ENCODE peak calls at places on chromosome 18, in nine cellular contexts. V is SK-N-SH, J is MM.1S, B is hepatocyte, G is neural progenitor cell, X is GM23338, R is OCI-LY7, E is GM23248, I is HCT116. N is an unnamed sample. For H3K4me1, the result is how much of the 10 kb centered on the place peaks cover.

GRCh38 chr18:34707670-34708069 is 2.4 kb upstream of the DTNA start:
- DNase-seq in J (no peak), E (peak), G (peak), V (no peak), R (no peak), I (peak), X (peak), B (peak), N (peak)

GRCh38 chr18:49166327-49166726 is 215.6 kb upstream of the SMAD7 start:
- DNase-seq in B (no peak), R (no peak), E (no peak), I (no peak), V (no peak), J (no peak), G (no peak), X (no peak), N (no peak)

GRCh38 chr18:2147424-2147823 is 423.9 kb downstream of the METTL4 start:
- DNase-seq in B (no peak), X (no peak), G (no peak), I (no peak), E (no peak), J (no peak), R (no peak), V (no peak), N (peak)

GRCh38 chr18:4096501-4096900 is 358.6 kb downstream of the DLGAP1 start:
- DNase-seq in X (no peak), J (no peak), R (no peak), B (peak), G (no peak), V (no peak), E (peak), I (no peak), N (no peak)

GRCh38 chr18:76495435-76496199 is 575 bp upstream of the ZNF516 start:
- DNase-seq in J (peak), R (peak), I (no peak), B (peak), V (peak), G (peak), E (peak), X (peak), N (no peak)

GRCh38 chr18:78100189-78100588 is 850.5 kb downstream of the GALR1 start:
- DNase-seq in X (no peak), B (no peak), V (no peak), G (no peak), R (no peak), I (no peak), J (no peak), E (no peak), N (no peak)

GRCh38 chr18:46497129-46497528 is 159.9 kb downstream of the LOXHD1 start:
- DNase-seq in V (no peak), B (peak), G (peak), R (peak), J (peak), I (no peak), X (peak), E (peak), N (peak)

GRCh38 chr18:35474884-35475283 is 22.9 kb downstream of the INO80C start:
- DNase-seq in J (no peak), G (no peak), B (no peak), R (no peak), I (no peak), X (no peak), E (no peak), V (no peak), N (no peak)

GRCh38 chr18:58670561-58671121 is 624 bp upstream of the MALT1 start:
- DNase-seq in J (no peak), X (peak), I (peak), B (peak), E (no peak), V (peak), G (peak), R (no peak), N (peak)

GRCh38 chr18:52844323-52844722 is 504.3 kb downstream of the DCC start:
- DNase-seq in B (no peak), X (no peak), J (no peak), G (no peak), V (no peak), I (no peak), R (no peak), E (no peak), N (no peak)

GRCh38 chr18:14930076-14930475 is 182.1 kb downstream of the ANKRD30B start:
- DNase-seq in B (no peak), R (no peak), E (no peak), V (no peak), J (no peak), X (no peak), G (no peak), I (no peak), N (no peak)

GRCh38 chr18:34773961-34774754 is 64.1 kb downstream of the DTNA start:
- DNase-seq in X (no peak), E (peak), B (peak), R (no peak), J (peak), V (peak), G (no peak), I (no peak), N (peak)

GRCh38 chr18:77069931-77070330 is 62.7 kb downstream of the MBP start:
- DNase-seq in X (no peak), G (no peak), E (no peak), J (no peak), I (no peak), R (no peak), V (no peak), B (no peak), N (peak)

GRCh38 chr18:6994053-6994452 is 123.5 kb downstream of the LAMA1 start:
- DNase-seq in R (no peak), V (no peak), E (peak), B (peak), G (no peak), J (no peak), X (no peak), I (no peak), N (no peak)

GRCh38 chr18:63963610-63964256 is 6.1 kb upstream of the SERPINB8 start:
- DNase-seq in J (peak), E (peak), B (peak), I (peak), V (peak), X (peak), R (peak), G (peak), N (peak)

GRCh38 chr18:34742761-34743366 is 32.8 kb downstream of the DTNA start:
- DNase-seq in B (no peak), R (no peak), J (no peak), E (no peak), V (no peak), I (no peak), G (no peak), X (no peak), N (no peak)

GRCh38 chr18:48488388-48488850 is 50.4 kb upstream of the CTIF start:
- DNase-seq in X (peak), I (peak), G (no peak), J (no peak), E (peak), V (no peak), B (peak), R (no peak), N (peak)

GRCh38 chr18:25140144-25140961 is 211.6 kb downstream of the ZNF521 start:
- DNase-seq in V (no peak), E (no peak), G (no peak), I (no peak), J (no peak), B (no peak), R (no peak), X (no peak), N (no peak)
- H2AFZ ChIP-seq in V (no peak), E (no peak), G (no peak), I (no peak), J (no peak), B (no peak), R (no peak), X (no peak), N (no peak)

DNA sequence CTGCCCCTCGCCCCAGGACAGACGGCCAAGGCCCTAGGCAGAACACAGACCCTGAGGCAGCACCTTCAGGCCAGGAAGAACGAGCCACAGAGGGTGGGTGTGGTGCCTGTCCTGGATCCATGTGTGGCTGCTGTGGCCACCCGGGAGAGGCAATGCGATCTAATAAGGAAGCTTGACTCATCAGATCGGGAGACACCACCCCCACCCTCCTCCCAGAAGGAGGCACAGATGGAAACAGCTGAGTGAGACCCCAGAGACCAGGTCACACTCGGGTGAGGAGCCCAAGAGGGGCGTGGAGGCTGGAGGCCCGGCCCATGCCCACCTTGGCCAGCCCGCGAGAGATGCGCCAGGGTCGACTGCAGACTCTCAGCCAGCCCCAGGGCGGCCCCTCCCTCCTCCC is 20.3 kb downstream of the KCNG2 start:
- DNase-seq in I (no peak), V (no peak), E (peak), R (no peak), X (no peak), J (no peak), B (no peak), G (no peak), N (peak)
- H3K4me1 ChIP-seq in I (under half), V (under half), E (under half), R (under half), X (under half), J (under half), B (under half), G (under half), N (under half)

GRCh38 chr18:41767960-41768359 is 187.1 kb upstream of the PIK3C3 start:
- DNase-seq in I (no peak), B (peak), R (no peak), X (peak), J (no peak), E (peak), G (peak), V (peak), N (peak)
- TF ChIP-seq EZH2phosphoT487 in I (no peak), B (no peak), R (no peak), X (no peak), J (no peak), E (no peak), G (no peak), V (no peak), N (no peak)

DNA sequence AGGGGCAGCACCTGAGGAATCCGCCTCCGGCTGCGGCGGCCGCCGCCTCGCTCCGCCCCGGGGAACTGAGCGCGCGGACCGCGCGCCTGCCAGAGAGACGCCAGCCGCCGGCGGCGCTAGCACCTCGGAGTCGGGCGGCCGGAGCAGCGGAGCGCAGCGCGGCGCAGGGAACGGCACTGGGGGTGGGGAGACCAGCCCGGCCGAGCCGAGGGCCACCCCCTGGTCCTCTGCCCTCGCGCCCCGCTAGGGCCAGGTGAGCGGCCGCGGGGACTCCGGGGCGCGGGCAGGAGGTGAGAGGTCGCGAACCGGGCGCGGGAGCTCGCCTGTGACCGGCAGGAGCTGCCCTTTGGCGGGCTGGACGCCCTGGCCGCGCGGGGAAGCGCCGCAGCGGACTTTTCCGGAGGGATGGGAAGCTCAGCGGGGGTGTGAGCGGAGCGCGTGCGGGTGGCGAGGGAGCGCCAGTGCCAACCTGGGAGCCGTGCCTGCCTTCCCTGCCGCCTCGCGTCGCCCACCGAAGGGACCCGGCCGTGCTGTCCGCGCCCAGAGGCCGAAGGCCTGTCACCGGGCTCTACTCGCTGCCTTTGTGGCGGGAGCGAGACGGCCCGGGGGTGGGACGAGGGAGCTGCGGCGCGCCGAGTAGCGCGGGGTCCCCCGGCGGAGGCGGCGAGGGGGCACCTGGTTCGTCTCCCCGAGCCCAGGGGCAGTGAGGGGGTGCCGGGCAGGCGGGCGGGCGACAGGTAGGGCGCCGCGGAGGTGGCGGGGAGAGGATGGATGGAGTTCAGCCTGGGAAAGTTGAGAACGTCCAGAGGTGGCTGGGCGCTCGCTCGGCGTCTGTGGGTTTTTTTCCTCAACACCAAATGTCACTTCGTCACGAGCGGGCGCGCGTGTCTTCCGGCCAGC is at the start of gene GREB1L:
- DNase-seq in B (peak), X (peak), R (no peak), J (peak), E (peak), V (peak), G (peak), I (peak), N (peak)
- H2AFZ ChIP-seq in B (peak), X (peak), R (no peak), J (peak), E (peak), V (no peak), G (peak), I (peak), N (peak)

GRCh38 chr18:55337908-55338521 is 250.0 kb downstream of the TCF4 start:
- DNase-seq in V (no peak), J (no peak), B (no peak), G (no peak), X (no peak), R (no peak), I (no peak), E (peak), N (no peak)

GRCh38 chr18:55337153-55337552 is 250.8 kb downstream of the TCF4 start:
- DNase-seq in X (no peak), I (no peak), J (no peak), G (no peak), V (no peak), E (no peak), R (no peak), B (no peak), N (no peak)

GRCh38 chr18:55339990-55340389 is 248.0 kb downstream of the TCF4 start:
- DNase-seq in G (no peak), V (no peak), X (no peak), J (no peak), E (no peak), B (no peak), R (no peak), I (no peak), N (no peak)

GRCh38 chr18:55340998-55341397 is 247.0 kb downstream of the TCF4 start:
- DNase-seq in R (no peak), B (no peak), J (no peak), X (no peak), I (no peak), G (no peak), V (no peak), E (no peak), N (no peak)

GRCh38 chr18:55338955-55339662 is 248.9 kb downstream of the TCF4 start:
- DNase-seq in R (no peak), V (no peak), J (no peak), X (peak), I (no peak), B (no peak), G (no peak), E (peak), N (no peak)
- H3K4me1 ChIP-seq in R (under half), V (under half), J (under half), X (under half), I (under half), B (under half), G (under half), E (under half), N (under half)